ENCODE peak calls at places on chromosomes 2 and 18, in five cellular contexts. B is HepG2, H is GM12878, R is upper lobe of left lung, J is K562. M is an unnamed sample.

GRCh38 chr2:23813438-23813837 is 113.5 kb downstream of the ATAD2B start:
- ATAC-seq in B (no peak), H (no peak), R (no peak), J (peak; percentile 27), M (no peak)

GRCh38 chr2:191434072-191434471 is 188.9 kb downstream of the MYO1B start:
- ATAC-seq in B (peak; percentile 15), H (no peak), R (no peak), J (no peak), M (no peak)

GRCh38 chr2:88181511-88181910 is 11.4 kb downstream of the THNSL2 start:
- ATAC-seq in B (no peak), H (no peak), R (no peak), J (no peak), M (no peak)

GRCh38 chr2:46226620-46227019 is 70.6 kb upstream of the EPAS1 start:
- ATAC-seq in B (no peak), H (peak; percentile 35), R (no peak), J (no peak), M (no peak)

GRCh38 chr2:235734168-235734567 is 240.3 kb downstream of the AGAP1 start:
- ATAC-seq in B (no peak), H (no peak), R (no peak), J (no peak), M (no peak)

GRCh38 chr18:58992301-58993231 is 127.9 kb downstream of the ZNF532 start:
- ATAC-seq in B (no peak), H (no peak), R (no peak), J (no peak), M (no peak)

GRCh38 chr18:70636991-70637390 is 348.1 kb downstream of the SOCS6 start:
- ATAC-seq in B (no peak), H (no peak), R (no peak), J (no peak), M (no peak)

GRCh38 chr18:80179857-80180558 is 67.3 kb downstream of the PARD6G start:
- ATAC-seq in B (no peak), H (peak; percentile 85), R (no peak), J (no peak), M (no peak)

GRCh38 chr2:68662466-68662865 is 19.1 kb downstream of the PROKR1 start:
- ATAC-seq in B (no peak), H (no peak), R (no peak), J (no peak), M (no peak)

GRCh38 chr2:19893520-19894134 is 8.2 kb downstream of the TTC32 start:
- ATAC-seq in B (no peak), H (peak; percentile 60), R (no peak), J (no peak), M (no peak)

GRCh38 chr2:54716375-54716774 is 7.1 kb upstream of the EML6 start:
- ATAC-seq in B (no peak), H (peak; percentile 27), R (no peak), J (no peak), M (no peak)

GRCh38 chr2:205954707-205955106 is 131.3 kb downstream of the INO80D start:
- ATAC-seq in B (peak; percentile 73), H (peak; percentile 40), R (no peak), J (no peak), M (peak; percentile 34)

GRCh38 chr18:59839931-59840685 is 59.7 kb upstream of the PMAIP1 start:
- ATAC-seq in B (no peak), H (no peak), R (no peak), J (peak; percentile 51), M (no peak)

GRCh38 chr2:96251721-96252292 is 14.0 kb downstream of the TMEM127 start:
- ATAC-seq in B (peak; percentile 79), H (peak; percentile 52), R (no peak), J (peak; percentile 85), M (peak; percentile 54)

GRCh38 chr2:152175012-152175367 is 573 bp downstream of the STAM2 start:
- ATAC-seq in B (peak; percentile 17), H (peak; percentile 50), R (peak; percentile 28), J (peak; percentile 52), M (no peak)

GRCh38 chr2:160324161-160324768 is 124.2 kb upstream of the ITGB6 start:
- ATAC-seq in B (peak; percentile 54), H (peak; percentile 82), R (peak; percentile 61), J (peak; percentile 80), M (no peak)

GRCh38 chr18:49399003-49399402 is 61.4 kb downstream of the DYM start:
- ATAC-seq in B (no peak), H (peak; percentile 75), R (peak; percentile 74), J (no peak), M (peak; percentile 48)

GRCh38 chr18:9240270-9240669 is 94.3 kb upstream of the TWSG1 start:
- ATAC-seq in B (no peak), H (peak; percentile 66), R (no peak), J (no peak), M (no peak)

GRCh38 chr2:146246734-146247523 is 1597.9 kb upstream of the ACVR2A start:
- ATAC-seq in B (no peak), H (peak; percentile 53), R (no peak), J (no peak), M (no peak)

GRCh38 chr2:239192456-239192855 is 208.4 kb downstream of the HDAC4 start:
- ATAC-seq in B (no peak), H (no peak), R (no peak), J (no peak), M (no peak)

GRCh38 chr2:10771786-10772185 is 40.8 kb downstream of the PDIA6 start:
- ATAC-seq in B (no peak), H (no peak), R (no peak), J (no peak), M (no peak)

GRCh38 chr18:13399511-13399910 is 181.0 kb downstream of the LDLRAD4 start:
- ATAC-seq in B (no peak), H (no peak), R (no peak), J (no peak), M (no peak)

GRCh38 chr18:59072727-59073421 is 66.8 kb upstream of the SEC11C start:
- ATAC-seq in B (no peak), H (peak; percentile 46), R (no peak), J (no peak), M (no peak)

GRCh38 chr2:83342860-83343329 is 1116.2 kb downstream of the SUCLG1 start:
- ATAC-seq in B (peak; percentile 80), H (no peak), R (no peak), J (peak; percentile 63), M (peak; percentile 22)

GRCh38 chr2:8626572-8626971 is 55.3 kb upstream of the ID2 start:
- ATAC-seq in B (no peak), H (no peak), R (no peak), J (no peak), M (no peak)

GRCh38 chr2:47964722-47965434 is 58.6 kb upstream of the FBXO11 start:
- ATAC-seq in B (peak; percentile 53), H (peak; percentile 82), R (no peak), J (peak; percentile 91), M (no peak)

GRCh38 chr2:128315829-128316776 is 2.6 kb downstream of the HS6ST1 start:
- ATAC-seq in B (peak; percentile 1), H (peak; percentile 11), R (no peak), J (no peak), M (no peak)

GRCh38 chr2:124607679-124608078 is 582.6 kb downstream of the CNTNAP5 start:
- ATAC-seq in B (peak; percentile 57), H (no peak), R (peak; percentile 30), J (no peak), M (no peak)

GRCh38 chr2:223989860-223990237 is 32.6 kb downstream of the MRPL44 start:
- ATAC-seq in B (peak; percentile 78), H (no peak), R (peak; percentile 41), J (no peak), M (no peak)

GRCh38 chr2:210899131-210899530 is 342.7 kb downstream of the CPS1 start:
- ATAC-seq in B (peak; percentile 33), H (no peak), R (no peak), J (no peak), M (no peak)

GRCh38 chr2:43333096-43333655 is 106.8 kb upstream of the ZFP36L2 start:
- ATAC-seq in B (no peak), H (no peak), R (no peak), J (no peak), M (no peak)

GRCh38 chr2:38512211-38512610 is 90.5 kb downstream of the HNRNPLL start:
- ATAC-seq in B (no peak), H (no peak), R (no peak), J (no peak), M (no peak)

GRCh38 chr2:178908810-178909209 is 101.6 kb upstream of the TTN start:
- ATAC-seq in B (no peak), H (no peak), R (no peak), J (no peak), M (no peak)

GRCh38 chr2:150309681-150310080 is 177.8 kb downstream of the RND3 start:
- ATAC-seq in B (no peak), H (no peak), R (peak; percentile 57), J (no peak), M (no peak)

GRCh38 chr2:7567646-7568045 is 650.4 kb downstream of the RNF144A start:
- ATAC-seq in B (no peak), H (peak; percentile 94), R (no peak), J (no peak), M (no peak)

GRCh38 chr2:171547720-171548119 is 25.4 kb downstream of the CYBRD1 start:
- ATAC-seq in B (no peak), H (peak; percentile 67), R (no peak), J (no peak), M (no peak)

GRCh38 chr2:37780097-37780676 is 108.7 kb upstream of the CDC42EP3 start:
- ATAC-seq in B (no peak), H (no peak), R (no peak), J (no peak), M (no peak)

GRCh38 chr2:84487298-84487996 is 28.4 kb upstream of the SUCLG1 start:
- ATAC-seq in B (peak; percentile 92), H (no peak), R (no peak), J (no peak), M (no peak)

GRCh38 chr2:216677439-216678097 is 17.8 kb downstream of the IGFBP5 start:
- ATAC-seq in B (no peak), H (no peak), R (no peak), J (no peak), M (no peak)
- H3K36me3 ChIP-seq in B (no peaks in the 10 kb centered on the region), H (no peaks in the 10 kb centered on the region), R (no peaks in the 10 kb centered on the region), J (no peaks in the 10 kb centered on the region), M (no peaks in the 10 kb centered on the region)

DNA sequence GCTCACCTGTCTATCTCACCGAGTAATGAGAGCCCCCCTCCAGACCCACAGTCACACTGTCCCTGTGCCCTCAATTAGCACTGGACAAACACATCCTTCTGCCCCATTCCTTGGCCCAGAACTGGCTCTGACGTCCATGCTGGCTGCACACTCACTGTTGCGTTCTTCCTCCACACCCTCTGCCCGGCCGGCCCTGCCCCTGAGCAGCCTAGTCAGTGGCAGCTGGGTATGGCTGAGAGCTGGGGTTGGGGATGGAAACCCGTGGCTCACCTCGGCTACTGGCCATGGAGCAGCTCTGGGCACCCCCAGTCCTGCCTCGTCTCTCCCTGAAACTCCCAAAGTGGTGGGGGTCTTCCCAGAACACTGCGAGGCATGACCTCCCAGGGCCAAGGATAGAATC is 6.5 kb upstream of the UCN start:
- ATAC-seq in B (no peak), H (no peak), R (no peak), J (peak; percentile 14), M (no peak)
- TF ChIP-seq EP300 in B (no peak), H (no peak), R (no peak), J (no peak), M (no peak)

GRCh38 chr2:200455958-200456421 is 53.9 kb downstream of the KCTD18 start:
- ATAC-seq in B (peak; percentile 9), H (peak; percentile 87), R (peak; percentile 15), J (no peak), M (no peak)
- H3K27ac ChIP-seq in B (no peak overlapping the region), H (peak overlapping the region; percentile 1), R (peak overlapping the region; percentile 43), J (no peak overlapping the region), M (no peak overlapping the region)

GRCh38 chr2:11778923-11779757 is 32.7 kb downstream of the LPIN1 start:
- ATAC-seq in B (peak; percentile 100), H (peak; percentile 97), R (peak; percentile 89), J (peak; percentile 100), M (peak; percentile 89)
- H3K36me3 ChIP-seq in B (peaks cover 7% of the 10 kb centered on the region), H (peaks cover 20% of the 10 kb centered on the region), R (peaks cover 18% of the 10 kb centered on the region), J (peaks cover 83% of the 10 kb centered on the region), M (peaks cover 69% of the 10 kb centered on the region)

GRCh38 chr18:77749189-77749588 is 499.5 kb downstream of the GALR1 start:
- ATAC-seq in B (peak; percentile 64), H (no peak), R (no peak), J (peak; percentile 75), M (no peak)
- TF ChIP-seq EP300 in B (no peak), H (no peak), R (no peak), J (no peak), M (no peak)